ENCODE peak calls at places on chromosome 15, in eight cellular contexts. P is brain microvascular endothelial cell, I is cardiac fibroblast, U is EH, T is HFF-Myc, L is GM03348, J is cardiac muscle cell, G is RWPE1. C is an unnamed sample.
A peak's percentile ranks its signal among the peaks of the same experiment; 100 is the strongest.

GRCh38 chr15:70503073-70503745 is 260.1 kb downstream of the UACA start:
- DNase-seq in P (no peak), I (no peak), U (no peak), T (no peak), L (no peak), J (no peak), G (no peak), C (no peak)

GRCh38 chr15:77753238-77753873 is 120.6 kb upstream of the LINGO1 start:
- DNase-seq in P (peak; percentile 4), I (peak; percentile 13), U (peak; percentile 48), T (no peak), L (peak; percentile 65), J (peak; percentile 84), G (peak; percentile 30), C (no peak)

GRCh38 chr15:63939531-63940130 is 105.9 kb upstream of the HERC1 start:
- DNase-seq in P (peak; percentile 73), I (peak; percentile 88), U (peak; percentile 89), T (peak; percentile 56), L (peak; percentile 76), J (no peak), G (no peak), C (peak; percentile 53)

GRCh38 chr15:40921949-40922607 is 7.1 kb upstream of the DLL4 start:
- DNase-seq in P (no peak), I (no peak), U (no peak), T (no peak), L (no peak), J (no peak), G (no peak), C (no peak)

GRCh38 chr15:50675524-50676144 is 11.0 kb downstream of the TRPM7 start:
- DNase-seq in P (peak; percentile 16), I (peak; percentile 70), U (peak; percentile 52), T (no peak), L (peak; percentile 32), J (no peak), G (peak; percentile 20), C (no peak)

GRCh38 chr15:100651253-100651652 is 48.9 kb downstream of the ASB7 start:
- DNase-seq in P (peak; percentile 12), I (peak; percentile 50), U (peak; percentile 54), T (no peak), L (peak; percentile 64), J (no peak), G (no peak), C (no peak)

GRCh38 chr15:82018201-82018600 is 27.6 kb downstream of the MEX3B start:
- DNase-seq in P (no peak), I (no peak), U (no peak), T (no peak), L (no peak), J (no peak), G (no peak), C (no peak)

GRCh38 chr15:63497642-63498100 is 6.7 kb upstream of the USP3 start:
- DNase-seq in P (no peak), I (no peak), U (no peak), T (no peak), L (no peak), J (no peak), G (no peak), C (no peak)

GRCh38 chr15:100841426-100841825 is 38.2 kb upstream of the ALDH1A3 start:
- DNase-seq in P (no peak), I (no peak), U (no peak), T (no peak), L (no peak), J (no peak), G (no peak), C (no peak)

GRCh38 chr15:31444844-31445243 is 118.2 kb downstream of the KLF13 start:
- DNase-seq in P (no peak), I (no peak), U (no peak), T (no peak), L (no peak), J (no peak), G (no peak), C (no peak)

GRCh38 chr15:31459011-31459748 is 132.5 kb downstream of the KLF13 start:
- DNase-seq in P (peak; percentile 60), I (peak; percentile 51), U (no peak), T (no peak), L (no peak), J (no peak), G (no peak), C (no peak)

GRCh38 chr15:42591238-42591936 is 16.0 kb downstream of the STARD9 start:
- DNase-seq in P (peak; percentile 25), I (peak; percentile 50), U (peak; percentile 78), T (no peak), L (peak; percentile 73), J (no peak), G (no peak), C (no peak)

C was measured in skeletal muscle cell.